ENCODE peak calls at places on chromosomes 2 and 18, in five cellular contexts. One of them, this sample, is unnamed.

GRCh38 chr2:70003093-70003830 is 41.8 kb upstream of the ASPRV1 start:
- DNase-seq in neural progenitor cell: no peak
- DNase-seq in hepatocyte: no peak
- DNase-seq in OCI-LY7: no peak
- DNase-seq in MM.1S: no peak
- DNase-seq in this sample: no peak

GRCh38 chr2:216478151-216478550 is 20.5 kb upstream of the RPL37A start:
- DNase-seq in neural progenitor cell: no peak
- DNase-seq in hepatocyte: no peak
- DNase-seq in OCI-LY7: no peak
- DNase-seq in MM.1S: no peak
- DNase-seq in this sample: peak; percentile 90

GRCh38 chr18:614980-615607 is 18.3 kb downstream of the CLUL1 start:
- DNase-seq in neural progenitor cell: no peak
- DNase-seq in hepatocyte: no peak
- DNase-seq in OCI-LY7: no peak
- DNase-seq in MM.1S: no peak
- DNase-seq in this sample: no peak

GRCh38 chr18:49967171-49967570 is 153.8 kb upstream of the ACAA2 start:
- DNase-seq in neural progenitor cell: no peak
- DNase-seq in hepatocyte: peak; percentile 54
- DNase-seq in OCI-LY7: no peak
- DNase-seq in MM.1S: no peak
- DNase-seq in this sample: no peak

GRCh38 chr2:241908686-241909420 is 39.3 kb downstream of the RTP5 start:
- DNase-seq in neural progenitor cell: no peak
- DNase-seq in hepatocyte: no peak
- DNase-seq in OCI-LY7: no peak
- DNase-seq in MM.1S: no peak
- DNase-seq in this sample: no peak

GRCh38 chr18:7382631-7383335 is 151.9 kb downstream of the LRRC30 start:
- DNase-seq in neural progenitor cell: no peak
- DNase-seq in hepatocyte: no peak
- DNase-seq in OCI-LY7: no peak
- DNase-seq in MM.1S: no peak
- DNase-seq in this sample: no peak

GRCh38 chr2:28676153-28676835 is 75.3 kb upstream of the PPP1CB start:
- DNase-seq in neural progenitor cell: no peak
- DNase-seq in hepatocyte: no peak
- DNase-seq in OCI-LY7: no peak
- DNase-seq in MM.1S: no peak
- DNase-seq in this sample: no peak

GRCh38 chr2:45607701-45608100 is 3.4 kb downstream of the SRBD1 start:
- DNase-seq in neural progenitor cell: peak; percentile 67
- DNase-seq in hepatocyte: peak; percentile 19
- DNase-seq in OCI-LY7: no peak
- DNase-seq in MM.1S: no peak
- DNase-seq in this sample: peak; percentile 53

GRCh38 chr2:127479219-127479825 is 47.0 kb downstream of the IWS1 start:
- DNase-seq in neural progenitor cell: peak; percentile 70
- DNase-seq in hepatocyte: peak; percentile 74
- DNase-seq in OCI-LY7: peak; percentile 71
- DNase-seq in MM.1S: peak; percentile 60
- DNase-seq in this sample: peak; percentile 76

GRCh38 chr2:221629478-221629877 is 57.4 kb upstream of the EPHA4 start:
- DNase-seq in neural progenitor cell: no peak
- DNase-seq in hepatocyte: peak; percentile 24
- DNase-seq in OCI-LY7: no peak
- DNase-seq in MM.1S: no peak
- DNase-seq in this sample: peak; percentile 91
- TF ChIP-seq EZH2phosphoT487 in neural progenitor cell: no peak
- TF ChIP-seq EZH2phosphoT487 in hepatocyte: no peak
- TF ChIP-seq EZH2phosphoT487 in OCI-LY7: no peak
- TF ChIP-seq EZH2phosphoT487 in MM.1S: no peak
- TF ChIP-seq EZH2phosphoT487 in this sample: no peak

DNA sequence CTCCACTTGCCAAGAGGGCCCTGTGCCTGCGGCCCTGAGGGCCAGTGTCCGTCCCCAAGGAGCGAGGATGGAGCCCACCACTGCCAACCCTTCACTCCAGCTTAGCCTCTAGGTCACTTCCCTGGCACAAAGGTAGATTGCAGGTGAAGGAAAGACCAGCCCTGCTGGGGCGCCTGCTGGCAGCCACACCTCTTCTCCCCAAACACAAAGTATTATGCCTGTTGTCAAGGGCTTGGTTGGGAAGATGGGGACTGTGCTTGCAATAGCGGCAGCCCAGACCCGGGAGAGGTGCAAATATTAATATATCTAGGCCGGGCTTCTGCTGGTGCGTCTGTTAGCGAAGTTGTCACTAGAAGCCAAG is 7.7 kb downstream of the KCNF1 start:
- DNase-seq in neural progenitor cell: no peak
- DNase-seq in hepatocyte: no peak
- DNase-seq in OCI-LY7: no peak
- DNase-seq in MM.1S: no peak
- DNase-seq in this sample: no peak
- H3K4me2 ChIP-seq in neural progenitor cell: no peak overlapping the region
- H3K4me2 ChIP-seq in hepatocyte: no peak overlapping the region
- H3K4me2 ChIP-seq in OCI-LY7: no peak overlapping the region
- H3K4me2 ChIP-seq in MM.1S: no peak overlapping the region
- H3K4me2 ChIP-seq in this sample: no peak overlapping the region

DNA sequence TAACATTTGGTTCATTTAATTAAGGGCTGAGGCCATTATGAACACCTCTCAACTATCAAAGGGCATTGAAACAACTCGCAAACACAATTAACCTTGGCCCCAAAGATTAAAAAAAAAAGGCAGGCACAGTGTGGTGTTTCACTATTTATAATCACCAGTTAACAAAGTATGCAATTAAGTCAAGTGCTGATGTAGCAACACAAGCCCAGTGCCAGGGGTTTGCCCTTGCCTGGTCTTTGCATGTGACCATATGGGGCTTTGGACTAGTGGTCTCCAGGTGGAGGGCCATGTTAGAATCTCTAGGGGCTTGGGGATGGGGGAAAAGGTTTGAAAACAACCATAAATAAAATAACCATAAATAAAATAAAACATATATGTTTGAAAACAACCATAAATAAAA is 297.7 kb upstream of the SKOR2 start:
- DNase-seq in neural progenitor cell: no peak
- DNase-seq in hepatocyte: no peak
- DNase-seq in OCI-LY7: no peak
- DNase-seq in MM.1S: no peak
- DNase-seq in this sample: no peak
- TF ChIP-seq EZH2phosphoT487 in neural progenitor cell: no peak
- TF ChIP-seq EZH2phosphoT487 in hepatocyte: no peak
- TF ChIP-seq EZH2phosphoT487 in OCI-LY7: no peak
- TF ChIP-seq EZH2phosphoT487 in MM.1S: no peak
- TF ChIP-seq EZH2phosphoT487 in this sample: no peak

GRCh38 chr2:47893771-47894170 is 12.5 kb downstream of the FBXO11 start:
- DNase-seq in neural progenitor cell: no peak
- DNase-seq in hepatocyte: no peak
- DNase-seq in OCI-LY7: no peak
- DNase-seq in MM.1S: no peak
- DNase-seq in this sample: no peak

GRCh38 chr2:47891369-47892337 is 14.6 kb downstream of the FBXO11 start:
- DNase-seq in neural progenitor cell: no peak
- DNase-seq in hepatocyte: no peak
- DNase-seq in OCI-LY7: no peak
- DNase-seq in MM.1S: no peak
- DNase-seq in this sample: peak; percentile 40

GRCh38 chr2:47890711-47891368 is 15.5 kb downstream of the FBXO11 start:
- DNase-seq in neural progenitor cell: no peak
- DNase-seq in hepatocyte: no peak
- DNase-seq in OCI-LY7: no peak
- DNase-seq in MM.1S: no peak
- DNase-seq in this sample: no peak

GRCh38 chr2:47888581-47889280 is 17.6 kb downstream of the FBXO11 start:
- DNase-seq in neural progenitor cell: no peak
- DNase-seq in hepatocyte: no peak
- DNase-seq in OCI-LY7: no peak
- DNase-seq in MM.1S: no peak
- DNase-seq in this sample: peak; percentile 19

DNA sequence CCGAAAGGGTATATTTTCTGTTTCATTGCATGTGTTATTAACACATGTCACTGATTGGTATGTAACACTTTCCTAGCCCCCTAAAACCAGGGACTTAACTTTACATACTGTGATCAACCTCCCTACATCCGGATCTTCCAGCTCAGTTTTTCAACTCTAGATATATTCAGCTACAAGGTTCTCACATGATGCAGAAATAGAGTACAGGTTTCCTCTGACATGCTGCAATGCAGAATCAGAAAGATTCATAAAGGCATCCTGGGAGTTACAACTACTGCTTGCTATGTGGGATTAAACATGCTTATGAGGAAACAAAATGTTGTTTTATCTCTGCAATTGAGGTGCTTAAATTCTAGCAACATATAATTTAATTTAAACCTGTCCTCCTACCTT is 14.0 kb downstream of the FBXO11 start:
- DNase-seq in neural progenitor cell: no peak
- DNase-seq in hepatocyte: no peak
- DNase-seq in OCI-LY7: no peak
- DNase-seq in MM.1S: no peak
- DNase-seq in this sample: no peak
- H3K4me2 ChIP-seq in neural progenitor cell: no peak overlapping the region
- H3K4me2 ChIP-seq in hepatocyte: no peak overlapping the region
- H3K4me2 ChIP-seq in OCI-LY7: peak overlapping the region; percentile 20
- H3K4me2 ChIP-seq in MM.1S: no peak overlapping the region
- H3K4me2 ChIP-seq in this sample: no peak overlapping the region

DNA sequence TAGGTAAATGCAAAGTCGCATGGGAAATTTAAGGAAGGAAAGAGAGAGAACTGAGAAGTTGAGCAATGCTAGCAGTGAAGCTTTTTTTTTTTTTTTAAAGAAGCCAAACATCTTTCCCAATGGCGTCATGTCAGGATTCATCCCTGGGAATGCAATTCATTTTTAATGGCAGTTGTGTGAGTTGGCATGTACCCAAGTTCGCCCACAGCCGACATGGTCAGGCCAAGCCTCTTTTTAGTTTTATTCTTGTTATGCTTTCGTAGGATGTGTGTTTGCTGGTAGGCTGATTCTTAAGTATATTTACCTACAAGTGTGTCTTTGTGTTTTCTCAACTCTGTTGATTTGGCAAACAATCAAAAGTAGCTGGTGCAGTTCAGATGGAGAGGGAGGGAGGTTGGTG is 127.6 kb upstream of the ITGA6 start:
- DNase-seq in neural progenitor cell: no peak
- DNase-seq in hepatocyte: no peak
- DNase-seq in OCI-LY7: no peak
- DNase-seq in MM.1S: no peak
- DNase-seq in this sample: peak; percentile 50
- TF ChIP-seq EZH2phosphoT487 in neural progenitor cell: no peak
- TF ChIP-seq EZH2phosphoT487 in hepatocyte: no peak
- TF ChIP-seq EZH2phosphoT487 in OCI-LY7: no peak
- TF ChIP-seq EZH2phosphoT487 in MM.1S: no peak
- TF ChIP-seq EZH2phosphoT487 in this sample: no peak

GRCh38 chr2:11123001-11123809 is 32.1 kb upstream of the SLC66A3 start:
- DNase-seq in neural progenitor cell: no peak
- DNase-seq in hepatocyte: no peak
- DNase-seq in OCI-LY7: no peak
- DNase-seq in MM.1S: no peak
- DNase-seq in this sample: no peak

GRCh38 chr2:11123856-11124759 is 31.2 kb upstream of the SLC66A3 start:
- DNase-seq in neural progenitor cell: peak; percentile 78
- DNase-seq in hepatocyte: peak; percentile 84
- DNase-seq in OCI-LY7: peak; percentile 43
- DNase-seq in MM.1S: peak; percentile 79
- DNase-seq in this sample: peak; percentile 73

GRCh38 chr2:11121099-11121822 is 34.0 kb upstream of the SLC66A3 start:
- DNase-seq in neural progenitor cell: peak; percentile 50
- DNase-seq in hepatocyte: no peak
- DNase-seq in OCI-LY7: no peak
- DNase-seq in MM.1S: no peak
- DNase-seq in this sample: peak; percentile 53

GRCh38 chr2:11122380-11122779 is 32.9 kb upstream of the SLC66A3 start:
- DNase-seq in neural progenitor cell: no peak
- DNase-seq in hepatocyte: no peak
- DNase-seq in OCI-LY7: no peak
- DNase-seq in MM.1S: no peak
- DNase-seq in this sample: no peak

DNA sequence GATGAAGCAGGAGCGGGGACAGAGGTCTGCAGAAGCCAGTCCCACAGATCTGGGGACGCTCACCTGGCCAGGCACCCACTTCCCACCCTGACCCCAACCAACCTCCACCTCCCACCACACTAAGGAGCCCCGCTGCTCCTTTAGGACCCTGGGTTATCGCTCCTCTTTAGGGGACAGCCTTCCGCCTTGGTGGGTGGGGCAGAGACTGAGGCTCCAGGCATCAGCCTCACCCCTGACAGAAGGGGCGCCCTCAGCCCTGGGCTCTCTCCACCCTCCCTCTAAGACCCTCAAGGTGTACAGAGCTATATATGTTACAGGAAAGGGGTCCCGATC is 33.5 kb upstream of the SLC66A3 start:
- DNase-seq in neural progenitor cell: no peak
- DNase-seq in hepatocyte: no peak
- DNase-seq in OCI-LY7: no peak
- DNase-seq in MM.1S: no peak
- DNase-seq in this sample: no peak
- H3K4me2 ChIP-seq in neural progenitor cell: no peak overlapping the region
- H3K4me2 ChIP-seq in hepatocyte: no peak overlapping the region
- H3K4me2 ChIP-seq in OCI-LY7: no peak overlapping the region
- H3K4me2 ChIP-seq in MM.1S: no peak overlapping the region
- H3K4me2 ChIP-seq in this sample: no peak overlapping the region

GRCh38 chr2:96138146-96139145 is at the start of gene ASTL:
- DNase-seq in neural progenitor cell: peak; percentile 79
- DNase-seq in hepatocyte: peak; percentile 73
- DNase-seq in OCI-LY7: peak; percentile 81
- DNase-seq in MM.1S: peak; percentile 53
- DNase-seq in this sample: peak; percentile 53
- TF ChIP-seq EZH2phosphoT487 in neural progenitor cell: no peak
- TF ChIP-seq EZH2phosphoT487 in hepatocyte: no peak
- TF ChIP-seq EZH2phosphoT487 in OCI-LY7: no peak
- TF ChIP-seq EZH2phosphoT487 in MM.1S: no peak
- TF ChIP-seq EZH2phosphoT487 in this sample: no peak

GRCh38 chr2:176768185-176768584 is 444.4 kb upstream of the HNRNPA3 start:
- DNase-seq in neural progenitor cell: no peak
- DNase-seq in hepatocyte: no peak
- DNase-seq in OCI-LY7: no peak
- DNase-seq in MM.1S: no peak
- DNase-seq in this sample: no peak
- H3K4me2 ChIP-seq in neural progenitor cell: no peak overlapping the region
- H3K4me2 ChIP-seq in hepatocyte: no peak overlapping the region
- H3K4me2 ChIP-seq in OCI-LY7: peak overlapping the region; percentile 43
- H3K4me2 ChIP-seq in MM.1S: no peak overlapping the region
- H3K4me2 ChIP-seq in this sample: no peak overlapping the region

This sample was measured in GM23248.